ENCODE peak calls at places on chromosomes 11 and 22, in five cellular contexts. One of them, this sample, is unnamed.

GRCh38 chr11:117144477-117145392 is 648 bp downstream of the PAFAH1B2 start:
- DNase-seq in K562: peak; percentile 51
- DNase-seq in A549: peak; percentile 31
- DNase-seq in GM12878: no peak
- DNase-seq in HepG2: peak; percentile 64
- DNase-seq in this sample: peak; percentile 58

GRCh38 chr11:128523616-128524015 is 63.7 kb downstream of the ETS1 start:
- DNase-seq in A549: no peak
- DNase-seq in GM12878: no peak
- DNase-seq in HepG2: no peak
- DNase-seq in K562: no peak
- DNase-seq in this sample: no peak

GRCh38 chr11:5241461-5241860 is 7.2 kb upstream of the HBD start:
- DNase-seq in A549: no peak
- DNase-seq in K562: no peak
- DNase-seq in HepG2: no peak
- DNase-seq in GM12878: no peak
- DNase-seq in this sample: no peak

GRCh38 chr11:65417702-65418430 is 4.7 kb upstream of the NEAT1 start:
- DNase-seq in K562: peak; percentile 65
- DNase-seq in HepG2: no peak
- DNase-seq in GM12878: no peak
- DNase-seq in A549: no peak
- DNase-seq in this sample: no peak

GRCh38 chr11:118572914-118573550 is 823 bp downstream of the ARCN1 start:
- DNase-seq in HepG2: peak; percentile 27
- DNase-seq in GM12878: peak; percentile 15
- DNase-seq in K562: peak; percentile 74
- DNase-seq in A549: peak; percentile 29
- DNase-seq in this sample: peak; percentile 12

GRCh38 chr11:47466201-47466600 is 17.3 kb upstream of the RAPSN start:
- DNase-seq in A549: no peak
- DNase-seq in K562: no peak
- DNase-seq in HepG2: no peak
- DNase-seq in GM12878: no peak
- DNase-seq in this sample: no peak

GRCh38 chr11:1757861-1758610 is 5.7 kb downstream of the CTSD start:
- DNase-seq in GM12878: no peak
- DNase-seq in HepG2: no peak
- DNase-seq in A549: no peak
- DNase-seq in K562: no peak
- DNase-seq in this sample: no peak

GRCh38 chr11:75816561-75817239 is 1.7 kb downstream of the UVRAG start:
- DNase-seq in K562: no peak
- DNase-seq in HepG2: no peak
- DNase-seq in A549: no peak
- DNase-seq in GM12878: no peak
- DNase-seq in this sample: no peak

GRCh38 chr11:10599388-10600175 is 31.1 kb upstream of the LYVE1 start:
- DNase-seq in A549: no peak
- DNase-seq in HepG2: peak; percentile 68
- DNase-seq in GM12878: no peak
- DNase-seq in K562: no peak
- DNase-seq in this sample: no peak

GRCh38 chr22:38704568-38705234 is 1.0 kb upstream of the GTPBP1 start:
- DNase-seq in HepG2: peak; percentile 44
- DNase-seq in GM12878: no peak
- DNase-seq in A549: no peak
- DNase-seq in K562: no peak
- DNase-seq in this sample: no peak

GRCh38 chr11:63490551-63491239 is at the start of gene PLAAT5:
- DNase-seq in HepG2: no peak
- DNase-seq in GM12878: no peak
- DNase-seq in A549: no peak
- DNase-seq in K562: no peak
- DNase-seq in this sample: peak; percentile 81

GRCh38 chr11:108093128-108093904 is 28.1 kb upstream of the ACAT1 start:
- DNase-seq in K562: no peak
- DNase-seq in HepG2: no peak
- DNase-seq in A549: peak; percentile 70
- DNase-seq in GM12878: no peak
- DNase-seq in this sample: no peak

DNA sequence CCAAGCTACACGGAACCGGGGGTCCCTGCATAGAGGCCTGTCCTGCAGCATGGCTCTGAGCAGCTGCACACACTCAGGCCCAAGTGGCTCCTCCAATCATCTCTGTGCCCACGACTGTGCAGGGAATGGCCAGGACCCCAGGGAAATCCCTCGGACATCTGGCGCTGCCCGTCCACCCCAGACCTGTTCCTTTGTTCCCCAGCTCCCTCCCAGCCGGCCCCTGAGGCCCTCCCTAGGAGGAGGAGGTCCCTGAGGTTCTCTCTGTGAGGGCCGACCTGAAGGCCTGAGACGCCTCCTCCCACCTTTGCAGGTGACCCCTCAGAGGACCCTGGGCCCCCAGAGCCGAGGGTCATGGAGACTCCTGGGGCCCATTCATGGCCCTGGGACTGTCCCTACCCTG is 1.1 kb downstream of the MLC1 start:
- DNase-seq in HepG2: no peak
- DNase-seq in GM12878: no peak
- DNase-seq in K562: no peak
- DNase-seq in A549: no peak
- DNase-seq in this sample: no peak
- TF ChIP-seq JUNB in HepG2: no peak
- TF ChIP-seq JUNB in GM12878: no peak
- TF ChIP-seq JUNB in K562: no peak
- TF ChIP-seq JUNB in A549: no peak
- TF ChIP-seq JUNB in this sample: no peak

DNA sequence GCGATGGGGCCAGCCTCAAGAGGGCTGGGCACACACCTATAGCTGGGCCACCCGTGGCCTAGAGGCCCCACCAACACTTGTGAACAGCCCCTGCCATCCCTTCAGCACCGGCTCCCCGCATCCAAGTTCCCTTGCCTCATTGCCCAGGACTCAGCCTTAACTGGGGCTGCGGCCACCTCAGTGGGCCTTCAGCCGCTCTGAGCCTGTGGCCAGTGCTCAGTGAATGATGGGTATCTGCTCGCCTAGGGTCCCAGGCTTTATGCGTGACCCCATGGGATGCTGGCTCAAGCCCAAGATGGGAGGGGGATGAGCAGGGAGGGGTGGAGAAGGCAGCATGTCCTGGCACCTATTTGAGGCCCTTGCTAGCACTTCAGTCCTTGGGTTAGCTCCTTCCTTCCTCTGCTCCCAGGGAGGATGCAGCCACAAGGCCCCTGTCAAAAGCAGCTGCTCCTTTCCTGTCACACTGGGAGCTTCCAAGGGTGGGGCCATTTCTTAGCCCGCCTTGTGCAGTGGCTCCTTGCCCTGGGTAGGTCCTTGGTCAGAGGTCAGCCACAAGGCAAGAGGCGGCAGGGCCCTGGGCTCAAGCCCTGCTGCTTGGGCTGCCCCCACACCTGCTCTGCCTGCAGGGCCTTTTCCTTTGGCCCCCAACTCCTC is 31.8 kb downstream of the GNAZ start:
- DNase-seq in GM12878: no peak
- DNase-seq in HepG2: no peak
- DNase-seq in K562: no peak
- DNase-seq in A549: no peak
- DNase-seq in this sample: no peak
- H3K4me1 ChIP-seq in GM12878: no peaks in the 10 kb centered on the region
- H3K4me1 ChIP-seq in HepG2: peaks cover 10% of the 10 kb centered on the region
- H3K4me1 ChIP-seq in K562: no peaks in the 10 kb centered on the region
- H3K4me1 ChIP-seq in A549: no peaks in the 10 kb centered on the region
- H3K4me1 ChIP-seq in this sample: no peaks in the 10 kb centered on the region

DNA sequence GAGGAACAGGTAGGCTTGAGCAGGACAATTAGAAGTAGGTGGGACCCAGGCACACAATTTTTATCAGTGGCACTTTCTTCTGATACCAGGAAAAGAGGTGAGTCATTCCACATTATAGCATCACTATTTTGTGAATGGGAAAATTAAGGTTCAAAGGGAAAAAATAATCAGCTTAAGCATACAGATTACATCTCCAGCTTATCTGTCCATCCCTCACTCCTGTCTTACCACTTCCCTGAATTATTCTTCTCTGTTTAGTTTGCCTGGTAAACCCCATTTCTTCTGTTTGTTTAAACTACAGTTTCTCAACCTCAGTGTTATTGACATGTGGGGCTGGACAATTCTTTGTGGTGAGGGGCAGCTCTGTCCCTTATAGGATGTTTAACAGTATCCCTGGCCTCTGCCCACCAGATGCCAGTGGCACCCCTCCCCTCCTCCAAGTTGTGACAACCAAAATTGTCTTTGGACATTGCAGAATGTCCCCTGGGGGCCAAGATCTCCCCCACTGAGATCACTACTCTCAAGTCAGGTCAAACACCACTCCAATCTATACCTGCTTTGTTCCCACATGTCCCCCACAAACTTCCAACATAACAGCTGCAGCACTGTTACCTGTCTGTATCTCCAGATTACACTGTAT is 8.5 kb upstream of the XBP1 start:
- DNase-seq in GM12878: no peak
- DNase-seq in K562: no peak
- DNase-seq in HepG2: peak; percentile 94
- DNase-seq in A549: no peak
- DNase-seq in this sample: no peak
- TF ChIP-seq JUNB in GM12878: no peak
- TF ChIP-seq JUNB in K562: no peak
- TF ChIP-seq JUNB in HepG2: peak; percentile 86
- TF ChIP-seq JUNB in A549: no peak
- TF ChIP-seq JUNB in this sample: no peak

DNA sequence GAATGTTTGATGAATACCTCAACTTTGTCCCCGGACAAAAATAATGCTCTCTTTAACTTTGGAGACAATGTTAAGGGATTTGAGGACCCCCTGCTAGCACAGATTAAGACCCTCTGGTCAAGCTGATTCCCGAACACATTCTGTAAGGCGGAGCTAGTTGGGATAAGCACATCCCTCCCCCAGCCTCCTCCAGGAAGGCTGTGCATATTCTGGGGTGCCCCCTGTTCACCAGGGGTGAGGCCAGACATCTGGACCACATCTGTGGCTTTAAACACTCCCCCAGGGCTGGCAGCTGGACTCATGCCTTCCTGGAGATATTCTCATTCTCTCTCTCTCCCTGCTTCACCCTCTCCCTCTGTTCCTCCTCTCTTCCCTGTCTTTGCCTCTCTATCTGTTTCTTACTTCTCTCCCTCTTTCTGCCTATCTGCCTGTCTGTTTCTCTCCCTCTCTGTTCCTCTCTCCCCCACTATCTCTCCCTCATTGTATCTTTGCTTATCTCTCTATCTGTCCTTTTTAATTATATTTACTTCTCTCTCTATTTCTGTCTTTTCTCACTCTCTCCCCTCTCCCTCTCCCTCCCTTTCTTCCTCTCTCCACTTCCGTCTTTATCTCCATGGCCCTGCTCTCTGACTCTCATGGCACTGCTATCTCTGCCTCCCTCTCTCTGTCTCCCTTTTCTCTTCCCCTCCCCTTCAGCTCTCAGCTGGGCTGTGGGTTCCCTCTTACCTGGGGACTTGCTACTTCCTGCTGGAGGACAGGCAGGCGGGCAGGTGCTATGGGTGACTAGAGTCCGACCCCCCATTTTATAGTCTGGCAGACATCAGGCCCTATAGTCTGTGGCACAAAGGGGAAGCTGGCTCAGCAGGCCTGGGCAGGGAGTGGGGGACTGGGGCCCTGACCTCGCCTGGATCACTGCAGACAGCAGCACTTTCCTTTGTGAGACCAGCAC is at the start of gene CRYBB1:
- DNase-seq in A549: no peak
- DNase-seq in K562: peak; percentile 28
- DNase-seq in GM12878: no peak
- DNase-seq in HepG2: no peak
- DNase-seq in this sample: peak; percentile 56
- H3K4me1 ChIP-seq in A549: no peaks in the 10 kb centered on the region
- H3K4me1 ChIP-seq in K562: peaks cover 48% of the 10 kb centered on the region
- H3K4me1 ChIP-seq in GM12878: peaks cover 18% of the 10 kb centered on the region
- H3K4me1 ChIP-seq in HepG2: no peaks in the 10 kb centered on the region
- H3K4me1 ChIP-seq in this sample: peaks cover 52% of the 10 kb centered on the region

GRCh38 chr11:78399136-78399535 is 18.5 kb downstream of the GAB2 start:
- DNase-seq in A549: no peak
- DNase-seq in HepG2: no peak
- DNase-seq in GM12878: no peak
- DNase-seq in K562: no peak
- DNase-seq in this sample: peak; percentile 45
- TF ChIP-seq JUNB in A549: no peak
- TF ChIP-seq JUNB in HepG2: no peak
- TF ChIP-seq JUNB in GM12878: no peak
- TF ChIP-seq JUNB in K562: no peak
- TF ChIP-seq JUNB in this sample: no peak

DNA sequence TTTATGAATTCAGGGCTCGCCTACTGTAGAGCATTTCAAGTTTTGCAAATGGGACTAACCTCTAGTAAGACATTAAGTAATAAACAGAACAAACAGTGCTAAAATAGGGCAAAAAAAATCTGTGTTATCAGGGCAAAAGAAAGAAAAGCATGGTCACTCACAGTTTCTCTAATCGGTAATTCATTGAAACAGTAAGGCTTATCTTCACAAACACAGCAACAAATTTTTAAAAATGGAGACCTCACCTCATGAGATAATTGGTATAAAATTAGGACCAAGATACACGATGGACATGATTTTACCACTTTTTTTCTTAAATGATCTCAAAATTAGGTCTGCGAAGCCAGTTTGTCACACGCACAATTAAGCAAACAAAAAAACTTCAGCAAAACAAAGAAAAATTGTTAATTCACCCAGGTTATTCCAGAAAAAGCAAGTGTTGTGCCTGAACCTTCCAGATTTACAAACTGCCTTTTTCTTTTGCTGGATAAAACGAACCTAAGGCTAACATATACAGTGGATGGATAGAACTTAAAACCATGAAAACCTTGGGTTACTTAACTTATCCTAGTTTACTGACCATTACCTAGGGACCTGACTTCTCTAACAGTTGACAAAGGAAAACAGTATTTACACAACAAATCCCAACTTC is 1.4 kb downstream of the TMEM123 start:
- DNase-seq in A549: no peak
- DNase-seq in K562: no peak
- DNase-seq in GM12878: no peak
- DNase-seq in HepG2: no peak
- DNase-seq in this sample: no peak
- H3K4me1 ChIP-seq in A549: peaks cover 75% of the 10 kb centered on the region
- H3K4me1 ChIP-seq in K562: peaks cover 32% of the 10 kb centered on the region
- H3K4me1 ChIP-seq in GM12878: peaks cover 14% of the 10 kb centered on the region
- H3K4me1 ChIP-seq in HepG2: peaks cover 71% of the 10 kb centered on the region
- H3K4me1 ChIP-seq in this sample: peaks cover 42% of the 10 kb centered on the region

DNA sequence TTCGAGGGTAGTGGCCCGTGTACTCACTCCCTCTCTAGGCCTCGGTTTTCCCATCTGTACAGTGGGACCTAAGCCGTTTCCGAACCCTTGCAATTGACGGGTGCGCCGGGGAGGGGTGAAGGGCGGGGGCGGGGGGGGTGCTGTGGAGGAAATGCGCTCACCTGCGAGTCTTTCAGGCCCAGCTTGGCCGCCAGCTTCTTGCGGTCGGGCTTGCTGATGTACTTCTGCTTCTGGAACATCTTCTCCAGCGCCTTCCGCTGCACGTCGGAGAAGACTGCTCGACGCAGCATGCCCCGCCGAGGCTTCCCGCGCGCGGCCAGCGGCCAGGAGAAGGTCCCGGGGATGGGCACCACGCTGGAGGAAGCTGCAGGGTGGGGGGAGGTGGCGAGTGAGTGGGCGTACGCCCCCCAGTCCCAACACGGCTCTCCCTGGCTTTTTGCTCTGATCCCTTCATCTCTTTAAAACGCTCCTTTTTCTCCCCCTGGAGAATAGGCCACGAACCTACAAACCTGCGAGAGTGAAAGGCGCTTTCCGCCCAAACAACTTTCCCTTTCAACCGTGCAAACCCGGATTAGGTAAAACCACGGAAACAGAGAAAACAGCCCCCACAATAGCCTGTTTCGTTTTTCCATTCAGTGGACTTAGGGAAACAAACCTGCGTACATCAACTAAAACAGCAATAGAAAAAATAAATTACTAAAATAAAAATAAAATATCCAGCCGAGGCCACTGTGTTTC is 3.2 kb downstream of the DBX1 start:
- DNase-seq in K562: no peak
- DNase-seq in A549: no peak
- DNase-seq in GM12878: no peak
- DNase-seq in HepG2: no peak
- DNase-seq in this sample: peak; percentile 27
- TF ChIP-seq JUNB in K562: no peak
- TF ChIP-seq JUNB in A549: no peak
- TF ChIP-seq JUNB in GM12878: no peak
- TF ChIP-seq JUNB in HepG2: no peak
- TF ChIP-seq JUNB in this sample: no peak